ENCODE peak calls at places on chromosome 5, in seven cellular contexts. Y is heart right ventricle; V is suprapubic skin; X is ovary; Z is activated CD4-positive, alpha-beta T cell treated with anti-CD3 and anti-CD28 coated beads for 24 hours; D is A172; O is GDM1. A is an unnamed sample.

GRCh38 chr5:15320896-15321295 is 179.1 kb upstream of the FBXL7 start:
- DNase-seq in Y (no peak), V (no peak), X (no peak), Z (no peak), D (no peak), O (no peak), A (no peak)

GRCh38 chr5:59418766-59419165 is 474.8 kb downstream of the PDE4D start:
- DNase-seq in Y (no peak), V (no peak), X (no peak), Z (no peak), D (no peak), O (no peak), A (no peak)

GRCh38 chr5:141858084-141858765 is 20.0 kb downstream of the PCDH1 start:
- DNase-seq in Y (no peak), V (no peak), X (no peak), Z (no peak), D (no peak), O (no peak), A (no peak)

GRCh38 chr5:125913200-125913599 is 510.0 kb upstream of the GRAMD2B start:
- DNase-seq in Y (no peak), V (no peak), X (no peak), Z (no peak), D (no peak), O (no peak), A (no peak)

GRCh38 chr5:16554110-16554509 is 62.7 kb downstream of the RETREG1 start:
- DNase-seq in Y (no peak), V (no peak), X (no peak), Z (no peak), D (no peak), O (no peak), A (no peak)

GRCh38 chr5:141010047-141010793 is 41.0 kb upstream of the PCDHB1 start:
- DNase-seq in Y (no peak), V (no peak), X (no peak), Z (no peak), D (no peak), O (no peak), A (no peak)

GRCh38 chr5:400282-401215 is 42.4 kb upstream of the EXOC3 start:
- DNase-seq in Y (no peak), V (peak), X (peak), Z (no peak), D (no peak), O (no peak), A (no peak)

GRCh38 chr5:136006767-136007251 is 22.0 kb upstream of the TGFBI start:
- DNase-seq in Y (no peak), V (no peak), X (no peak), Z (no peak), D (peak), O (no peak), A (no peak)

GRCh38 chr5:122099060-122099790 is 21.2 kb upstream of the LOX start:
- DNase-seq in Y (no peak), V (no peak), X (no peak), Z (no peak), D (peak), O (no peak), A (no peak)

GRCh38 chr5:95858023-95858461 is 35.5 kb upstream of the GLRX start:
- DNase-seq in Y (peak), V (no peak), X (peak), Z (no peak), D (peak), O (no peak), A (no peak)

GRCh38 chr5:96338624-96339023 is 94.4 kb downstream of the PCSK1 start:
- DNase-seq in Y (no peak), V (no peak), X (peak), Z (no peak), D (no peak), O (no peak), A (no peak)

GRCh38 chr5:80798166-80798565 is 143.4 kb upstream of the DHFR start:
- DNase-seq in Y (no peak), V (no peak), X (no peak), Z (no peak), D (no peak), O (no peak), A (no peak)

GRCh38 chr5:14915291-14915976 is 43.9 kb upstream of the ANKH start:
- DNase-seq in Y (no peak), V (no peak), X (no peak), Z (no peak), D (peak), O (no peak), A (no peak)

GRCh38 chr5:174724484-174725260 is at the start of gene MSX2:
- DNase-seq in Y (peak), V (peak), X (peak), Z (no peak), D (no peak), O (peak), A (peak)

GRCh38 chr5:98880598-98880997 is 48.2 kb downstream of the CHD1 start:
- DNase-seq in Y (no peak), V (no peak), X (no peak), Z (no peak), D (no peak), O (no peak), A (no peak)

GRCh38 chr5:44389410-44389879 is at the start of gene FGF10:
- DNase-seq in Y (peak), V (no peak), X (peak), Z (no peak), D (peak), O (no peak), A (peak)

GRCh38 chr5:38157024-38157423 is 101.3 kb upstream of the EGFLAM start:
- DNase-seq in Y (no peak), V (no peak), X (no peak), Z (no peak), D (no peak), O (no peak), A (no peak)

GRCh38 chr5:10699281-10699874 is 61.7 kb downstream of the DAP start:
- DNase-seq in Y (no peak), V (no peak), X (no peak), Z (no peak), D (peak), O (no peak), A (no peak)